ENCODE peak calls at places on chromosomes 13 and 19, in ten cellular contexts. C, L, V, F, X, Y, U, O, Q and J are unnamed samples.

GRCh38 chr13:37640499-37640898 is 41.9 kb upstream of the POSTN start:
- DNase-seq in C (peak; percentile 55), L (no peak), V (peak; percentile 44), F (peak; percentile 81), X (no peak), Y (peak; percentile 94), U (peak; percentile 80), O (peak; percentile 12), Q (peak; percentile 57), J (peak; percentile 89)

GRCh38 chr19:3636506-3636905 is 9.9 kb upstream of the CACTIN start:
- DNase-seq in C (no peak), L (no peak), V (no peak), F (no peak), X (no peak), Y (no peak), U (no peak), O (no peak), Q (no peak), J (no peak)

GRCh38 chr13:111911141-111911720 is 155.7 kb upstream of the SOX1 start:
- DNase-seq in C (no peak), L (no peak), V (no peak), F (no peak), X (no peak), Y (no peak), U (no peak), O (no peak), Q (no peak), J (no peak)

GRCh38 chr13:49933511-49933910 is 2.6 kb downstream of the SPRYD7 start:
- DNase-seq in C (no peak), L (no peak), V (no peak), F (peak; percentile 13), X (no peak), Y (no peak), U (no peak), O (no peak), Q (no peak), J (no peak)

GRCh38 chr13:74134226-74134776 is at the start of gene KLF12:
- DNase-seq in C (peak; percentile 88), L (peak; percentile 82), V (peak; percentile 95), F (peak; percentile 95), X (peak; percentile 95), Y (peak; percentile 98), U (peak; percentile 98), O (peak; percentile 98), Q (peak; percentile 85), J (peak; percentile 94)

GRCh38 chr19:39409207-39409885 is 2.7 kb downstream of the ZFP36 start:
- DNase-seq in C (no peak), L (peak; percentile 95), V (no peak), F (peak; percentile 73), X (peak; percentile 98), Y (peak; percentile 81), U (peak; percentile 74), O (peak; percentile 88), Q (peak; percentile 99), J (no peak)

GRCh38 chr19:51370230-51370629 is 1.4 kb upstream of the CLDND2 start:
- DNase-seq in C (no peak), L (no peak), V (no peak), F (no peak), X (no peak), Y (no peak), U (no peak), O (no peak), Q (no peak), J (no peak)

GRCh38 chr13:93577105-93577504 is 350.5 kb downstream of the GPC6 start:
- DNase-seq in C (no peak), L (no peak), V (no peak), F (no peak), X (no peak), Y (no peak), U (no peak), O (no peak), Q (no peak), J (no peak)

GRCh38 chr19:4801085-4801619 is 9.6 kb downstream of the FEM1A start:
- DNase-seq in C (no peak), L (no peak), V (no peak), F (no peak), X (no peak), Y (no peak), U (no peak), O (no peak), Q (no peak), J (no peak)

GRCh38 chr19:5125797-5126497 is 157.0 kb downstream of the KDM4B start:
- DNase-seq in C (no peak), L (no peak), V (peak; percentile 51), F (no peak), X (no peak), Y (peak; percentile 23), U (peak; percentile 13), O (no peak), Q (peak; percentile 84), J (no peak)

GRCh38 chr13:98223741-98224140 is 46.7 kb upstream of the RNF113B start:
- DNase-seq in C (no peak), L (no peak), V (no peak), F (no peak), X (no peak), Y (no peak), U (no peak), O (no peak), Q (no peak), J (no peak)

GRCh38 chr19:3586124-3586626 is 897 bp downstream of the GIPC3 start:
- DNase-seq in C (no peak), L (no peak), V (peak; percentile 79), F (no peak), X (no peak), Y (no peak), U (no peak), O (no peak), Q (peak; percentile 87), J (no peak)

GRCh38 chr19:46604781-46605355 is 3.7 kb downstream of the CALM3 start:
- DNase-seq in C (no peak), L (no peak), V (no peak), F (no peak), X (no peak), Y (no peak), U (no peak), O (no peak), Q (no peak), J (no peak)
- H3K4me3 ChIP-seq in C (no peak overlapping the region), L (no peak overlapping the region), V (no peak overlapping the region), F (no peak overlapping the region), X (no peak overlapping the region), Y (no peak overlapping the region), U (no peak overlapping the region), O (no peak overlapping the region), Q (no peak overlapping the region), J (peak overlapping the region; percentile 35)

DNA sequence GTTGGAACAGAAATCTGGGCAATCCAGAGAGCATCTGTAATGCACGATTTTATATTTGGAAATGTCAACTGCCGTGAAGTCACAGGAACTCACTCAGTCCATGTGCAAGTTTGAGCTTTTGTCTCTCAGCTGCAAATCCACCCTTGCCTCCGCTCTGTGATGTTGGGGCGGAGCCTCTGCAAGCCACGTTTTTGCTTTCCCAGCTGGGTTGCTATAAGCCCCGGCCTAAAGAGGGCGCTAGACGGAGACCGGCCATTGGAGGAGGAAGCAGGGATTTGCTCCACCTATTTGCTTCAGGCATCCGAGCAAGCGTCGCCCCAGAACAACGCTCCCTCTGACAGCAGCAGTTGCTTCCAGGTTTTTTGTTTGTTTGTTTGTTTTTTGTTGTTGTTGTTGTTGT is 56.2 kb downstream of the TRPM4 start:
- DNase-seq in C (no peak), L (no peak), V (no peak), F (no peak), X (no peak), Y (no peak), U (no peak), O (no peak), Q (peak; percentile 80), J (no peak)
- TF ChIP-seq CTCF in C (no peak), L (no peak), V (peak; percentile 26), F (no peak), X (no peak), Y (peak; percentile 30), U (no peak), O (no peak), Q (peak; percentile 73), J (peak; percentile 15)

GRCh38 chr19:34772697-34773554 is at the start of gene ZNF599:
- DNase-seq in C (peak; percentile 77), L (peak; percentile 89), V (peak; percentile 95), F (peak; percentile 87), X (peak; percentile 93), Y (peak; percentile 93), U (peak; percentile 90), O (peak; percentile 94), Q (peak; percentile 98), J (peak; percentile 84)
- H3K4me3 ChIP-seq in C (peak within 1 kb of the TSS; percentile 89), L (peak within 1 kb of the TSS; percentile 97), V (peak within 1 kb of the TSS; percentile 68), F (peak within 1 kb of the TSS; percentile 80), X (peak within 1 kb of the TSS; percentile 52), Y (peak within 1 kb of the TSS; percentile 87), U (peak within 1 kb of the TSS; percentile 87), O (peak within 1 kb of the TSS; percentile 78), Q (peak within 1 kb of the TSS; percentile 85), J (peak within 1 kb of the TSS; percentile 94)

GRCh38 chr19:14021474-14021873 is 6.5 kb upstream of the RLN3 start:
- DNase-seq in C (no peak), L (no peak), V (peak; percentile 53), F (no peak), X (peak; percentile 49), Y (no peak), U (no peak), O (no peak), Q (peak; percentile 53), J (no peak)

GRCh38 chr19:14022469-14022868 is 5.5 kb upstream of the RLN3 start:
- DNase-seq in C (no peak), L (no peak), V (no peak), F (no peak), X (no peak), Y (peak; percentile 50), U (peak; percentile 71), O (no peak), Q (no peak), J (peak; percentile 64)

GRCh38 chr19:14019100-14019499 is 8.8 kb upstream of the RLN3 start:
- DNase-seq in C (no peak), L (no peak), V (no peak), F (no peak), X (peak; percentile 24), Y (no peak), U (no peak), O (peak; percentile 18), Q (no peak), J (no peak)

GRCh38 chr19:14027856-14028450 is at the start of gene RLN3:
- DNase-seq in C (no peak), L (no peak), V (no peak), F (no peak), X (no peak), Y (no peak), U (no peak), O (no peak), Q (no peak), J (no peak)

DNA sequence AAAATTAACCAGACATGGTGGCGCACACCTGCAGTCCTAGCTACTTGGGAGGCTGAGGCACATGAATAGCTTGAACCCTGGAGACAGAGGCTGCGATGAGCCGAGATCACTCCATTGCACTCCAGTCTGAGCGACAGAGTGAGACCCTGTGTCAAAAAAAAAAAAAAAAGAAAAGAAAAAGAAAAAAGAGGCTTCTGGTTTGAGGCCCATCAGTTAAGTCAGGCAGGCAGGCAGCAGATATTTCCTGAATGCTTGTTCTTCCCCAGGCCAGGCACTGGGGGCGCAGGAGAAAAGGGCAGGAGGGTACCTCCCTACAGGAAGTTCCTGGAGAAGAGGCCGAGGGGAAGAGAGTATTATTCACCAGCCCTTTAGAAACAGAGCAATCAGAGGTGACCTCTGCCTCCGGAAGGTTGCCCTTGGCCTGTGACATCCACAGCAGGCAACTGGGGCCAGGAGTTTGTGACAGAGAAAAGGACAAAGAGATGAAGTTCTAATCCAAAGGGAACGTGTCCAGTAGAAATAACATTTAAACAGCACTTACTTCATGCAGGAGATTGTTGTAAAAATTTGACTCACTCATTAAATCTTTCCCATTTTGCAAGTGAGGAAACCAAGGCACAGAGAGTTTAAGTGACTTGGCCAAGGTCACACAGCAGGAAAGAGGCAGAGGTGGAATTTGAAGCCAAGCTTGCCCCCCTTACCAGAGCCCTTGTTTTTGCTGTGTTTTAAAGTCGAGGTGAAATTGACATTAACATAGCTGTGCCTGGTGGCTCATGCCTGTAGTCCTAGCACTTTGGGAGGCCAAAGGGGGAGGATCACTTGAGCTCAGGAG is 4.3 kb upstream of the RLN3 start:
- DNase-seq in C (no peak), L (no peak), V (peak; percentile 74), F (no peak), X (no peak), Y (peak; percentile 73), U (peak; percentile 40), O (peak; percentile 59), Q (peak; percentile 90), J (peak; percentile 53)
- TF ChIP-seq CTCF in C (peak; percentile 38), L (no peak), V (peak; percentile 66), F (no peak), X (no peak), Y (peak; percentile 71), U (peak; percentile 64), O (peak; percentile 27), Q (peak; percentile 75), J (peak; percentile 62)